ENCODE peak calls at places on chromosomes 3 and 15, in nine cellular contexts. F is left lung, Y is left ventricle myocardium inferior, T is GM12878, O is OCI-LY7, I is psoas muscle, B is body of pancreas, X is esophagus muscularis mucosa, D is spleen. M is an unnamed sample.

GRCh38 chr3:35413483-35413882 is 225.8 kb upstream of the ARPP21 start:
- DNase-seq in B (no peak), O (no peak), T (no peak), I (no peak), X (no peak), Y (no peak), D (no peak), F (no peak), M (no peak)

GRCh38 chr3:120093923-120094775 is at the start of gene GSK3B:
- DNase-seq in T (no peak), O (peak), D (peak), Y (peak), F (peak), I (no peak), B (peak), X (no peak), M (peak)

GRCh38 chr3:133896002-133896761 is 500 bp upstream of the RAB6B start:
- DNase-seq in I (no peak), Y (no peak), X (peak), F (no peak), T (no peak), O (no peak), D (no peak), B (no peak), M (no peak)

GRCh38 chr3:64150527-64151238 is 74.6 kb downstream of the PRICKLE2 start:
- DNase-seq in Y (peak), I (peak), X (no peak), O (no peak), B (peak), F (peak), T (no peak), D (no peak), M (no peak)

GRCh38 chr3:156291269-156292123 is 171.1 kb downstream of the KCNAB1 start:
- DNase-seq in T (no peak), D (peak), X (no peak), B (peak), I (peak), O (no peak), Y (peak), F (no peak), M (no peak)

GRCh38 chr3:84967767-84968581 is 9.2 kb downstream of the CADM2 start:
- DNase-seq in I (no peak), X (no peak), Y (no peak), F (no peak), D (no peak), O (no peak), B (no peak), T (no peak), M (no peak)

GRCh38 chr15:51888593-51889195 is 59.2 kb downstream of the TMOD3 start:
- DNase-seq in B (no peak), Y (no peak), F (no peak), X (no peak), T (no peak), O (peak), I (no peak), D (no peak), M (no peak)

GRCh38 chr3:39383913-39384664 is 919 bp downstream of the SLC25A38 start:
- DNase-seq in I (peak), D (peak), Y (peak), F (peak), T (peak), B (peak), O (peak), X (peak), M (peak)

GRCh38 chr3:168839692-168840091 is 744.0 kb upstream of the GOLIM4 start:
- DNase-seq in F (no peak), X (no peak), T (no peak), D (no peak), O (no peak), I (no peak), B (no peak), Y (no peak), M (no peak)

GRCh38 chr15:29435811-29436210 is 166.2 kb upstream of the NSMCE3 start:
- DNase-seq in Y (no peak), I (no peak), X (peak), F (no peak), O (no peak), D (no peak), T (no peak), B (no peak), M (no peak)

GRCh38 chr3:112334709-112335108 is 1.8 kb downstream of the CD200 start:
- DNase-seq in F (no peak), Y (no peak), B (no peak), X (no peak), D (no peak), O (no peak), T (no peak), I (no peak), M (no peak)

GRCh38 chr15:56469484-56469883 is 4.5 kb upstream of the MNS1 start:
- DNase-seq in D (no peak), T (no peak), F (no peak), B (no peak), X (no peak), I (no peak), Y (no peak), O (no peak), M (no peak)

GRCh38 chr3:41881233-41881821 is 80.6 kb downstream of the ULK4 start:
- DNase-seq in F (no peak), D (no peak), I (no peak), O (peak), X (no peak), T (no peak), B (no peak), Y (no peak), M (no peak)

GRCh38 chr3:22620498-22620897 is 582.6 kb upstream of the UBE2E2 start:
- DNase-seq in I (no peak), Y (no peak), F (no peak), T (no peak), D (no peak), B (no peak), O (no peak), X (no peak), M (no peak)

GRCh38 chr3:51398595-51399310 is 7.7 kb downstream of the RBM15B start:
- DNase-seq in I (no peak), D (no peak), F (no peak), Y (no peak), X (no peak), T (no peak), B (no peak), O (no peak), M (no peak)

GRCh38 chr3:41579861-41580260 is 380.6 kb downstream of the CTNNB1 start:
- DNase-seq in B (no peak), T (no peak), O (no peak), F (no peak), D (no peak), I (no peak), Y (no peak), X (no peak), M (no peak)

GRCh38 chr3:100268156-100268555 is 7.4 kb downstream of the TBC1D23 start:
- DNase-seq in I (no peak), F (no peak), D (no peak), B (no peak), T (no peak), O (no peak), X (no peak), Y (no peak), M (no peak)

GRCh38 chr3:196624907-196625306 is 14.6 kb upstream of the NRROS start:
- DNase-seq in I (peak), F (no peak), D (peak), B (peak), T (no peak), X (no peak), O (no peak), Y (peak), M (no peak)

GRCh38 chr3:175777495-175777894 is 918.4 kb downstream of the NAALADL2 start:
- DNase-seq in Y (no peak), D (no peak), X (no peak), T (no peak), O (no peak), B (no peak), F (no peak), I (no peak), M (no peak)

DNA sequence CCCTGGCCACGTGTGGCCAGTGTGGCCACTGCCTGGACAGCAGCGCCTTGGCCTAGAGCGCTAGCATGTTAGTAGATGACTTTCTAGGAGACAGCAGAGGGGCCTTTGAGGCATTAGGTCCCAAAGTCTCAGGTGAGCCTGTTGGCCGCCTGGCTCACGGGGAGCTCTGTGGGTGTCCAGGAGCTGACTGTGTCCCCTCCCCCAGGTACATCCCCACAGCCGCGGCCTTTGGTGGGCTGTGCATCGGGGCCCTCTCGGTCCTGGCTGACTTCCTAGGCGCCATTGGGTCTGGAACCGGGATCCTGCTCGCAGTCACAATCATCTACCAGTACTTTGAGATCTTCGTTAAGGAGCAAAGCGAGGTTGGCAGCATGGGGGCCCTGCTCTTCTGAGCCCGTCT is 17.0 kb downstream of the SEC61A1 start:
- DNase-seq in B (no peak), F (no peak), Y (no peak), X (peak), O (no peak), D (peak), I (no peak), T (no peak), M (no peak)
- H3K27ac ChIP-seq in B (no peak), F (no peak), Y (no peak), X (no peak), O (no peak), D (no peak), I (no peak), T (no peak), M (no peak)

DNA sequence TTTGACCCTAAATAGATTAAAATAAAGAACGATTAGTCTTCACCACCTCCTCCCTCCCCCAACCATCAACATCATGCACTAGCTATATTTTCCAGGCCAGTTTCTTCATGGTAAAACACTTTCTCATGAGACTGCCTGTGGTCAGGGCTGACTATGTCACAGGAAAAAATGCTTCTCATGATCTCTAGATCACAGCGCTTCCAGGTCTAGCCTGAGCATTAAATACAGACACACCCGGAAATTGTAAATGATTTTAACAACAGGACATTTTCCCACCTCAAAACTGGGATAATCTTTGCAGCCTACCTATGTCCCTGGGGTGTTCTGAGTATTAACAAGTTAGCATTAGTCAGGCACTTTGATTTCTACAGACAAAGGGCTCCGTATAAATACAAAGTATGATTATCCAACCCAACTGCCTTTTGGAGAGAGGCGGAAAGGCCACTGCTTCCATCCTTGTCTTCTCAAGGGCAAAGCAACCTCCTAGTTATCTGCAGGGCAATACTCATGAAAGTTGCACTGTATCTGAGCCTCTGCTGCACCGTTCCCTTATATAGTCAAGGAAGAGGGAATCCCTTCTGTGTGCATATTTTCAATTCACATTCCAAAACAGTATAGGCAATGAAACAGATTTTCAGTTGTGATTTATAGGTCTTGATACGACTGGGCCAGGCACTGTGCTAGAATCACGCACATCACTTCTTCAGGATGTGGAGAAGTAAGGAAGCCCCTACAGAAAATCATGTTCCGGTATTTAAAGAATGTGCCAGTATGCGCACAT is 455.9 kb downstream of the FOXP1 start:
- DNase-seq in B (no peak), D (no peak), I (no peak), Y (no peak), T (no peak), F (no peak), X (no peak), O (peak), M (no peak)
- H3K27ac ChIP-seq in B (peak), D (peak), I (peak), Y (peak), T (no peak), F (peak), X (peak), O (peak), M (peak)

GRCh38 chr3:107525101-107525953 is 2.6 kb downstream of the BBX start:
- DNase-seq in O (peak), T (no peak), F (peak), B (peak), D (peak), I (peak), Y (peak), X (no peak), M (peak)
- H3K27ac ChIP-seq in O (peak), T (peak), F (peak), B (peak), D (peak), I (peak), Y (peak), X (peak), M (peak)

DNA sequence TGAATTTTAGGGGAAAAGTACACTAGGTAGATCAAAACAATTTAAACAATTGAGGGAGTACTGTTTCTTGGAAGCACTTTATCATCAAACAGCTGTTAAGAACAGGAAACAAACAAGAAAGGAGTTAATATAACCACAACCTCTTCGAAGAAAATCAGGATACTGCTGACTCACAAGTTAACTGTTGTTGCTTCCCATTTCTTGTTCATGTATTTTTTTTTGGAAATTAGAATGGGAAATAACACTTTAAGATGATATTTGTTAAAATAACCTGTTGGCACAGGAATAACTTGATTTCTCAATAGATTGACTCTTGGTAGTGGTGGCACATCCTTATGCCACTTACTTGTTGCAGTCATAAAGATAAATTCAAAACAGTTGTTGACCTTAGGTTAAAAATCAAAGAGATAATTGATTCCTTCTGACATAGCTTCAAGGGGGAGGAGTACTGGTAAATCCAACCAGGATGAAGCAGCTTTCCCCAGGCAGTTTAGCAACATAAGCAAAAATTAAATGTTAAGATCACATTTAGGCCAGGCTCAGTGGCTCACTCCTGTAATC is 3.3 kb downstream of the BNIP2 start:
- DNase-seq in B (no peak), F (no peak), D (no peak), I (no peak), O (no peak), X (no peak), T (no peak), Y (no peak), M (no peak)
- H3K27ac ChIP-seq in B (peak), F (peak), D (peak), I (peak), O (peak), X (peak), T (peak), Y (peak), M (no peak)

DNA sequence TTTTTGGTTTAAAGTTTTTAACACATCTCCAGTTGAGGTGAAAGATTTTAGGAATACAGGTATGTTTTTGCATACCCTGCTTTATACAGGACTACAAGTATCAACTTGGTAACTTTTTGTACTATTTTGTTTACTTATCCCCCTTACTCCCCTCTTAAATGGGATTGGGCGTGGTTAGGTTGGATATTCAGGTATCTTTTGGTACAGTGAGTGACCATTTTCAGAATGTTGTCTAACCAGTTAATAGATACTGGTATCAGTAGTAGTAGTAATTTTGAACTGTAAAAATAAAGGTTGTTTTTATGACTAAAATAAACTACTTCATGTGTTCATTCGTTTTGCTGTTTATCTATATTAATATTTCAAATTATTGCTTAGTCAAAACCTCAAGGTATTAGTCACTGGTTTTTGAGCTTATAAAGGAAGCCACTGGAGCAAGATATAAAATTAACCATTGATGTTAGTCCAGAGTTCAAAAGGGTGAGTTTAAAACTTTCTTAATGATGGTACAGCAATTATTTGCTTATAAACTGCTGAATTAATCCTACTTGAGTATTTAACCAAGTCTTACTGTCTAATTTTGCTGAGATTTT is 3.3 kb downstream of the MME start:
- DNase-seq in D (no peak), X (no peak), F (no peak), O (no peak), Y (no peak), B (no peak), T (no peak), I (no peak), M (no peak)
- H3K27ac ChIP-seq in D (no peak), X (no peak), F (no peak), O (no peak), Y (no peak), B (no peak), T (no peak), I (no peak), M (no peak)

GRCh38 chr3:61724801-61725200 is 163.4 kb downstream of the PTPRG start:
- DNase-seq in I (no peak), T (no peak), O (no peak), Y (no peak), F (no peak), D (no peak), X (no peak), B (no peak), M (no peak)

GRCh38 chr3:61727435-61727834 is 166.1 kb downstream of the PTPRG start:
- DNase-seq in F (no peak), Y (no peak), I (no peak), B (no peak), O (no peak), D (no peak), X (no peak), T (no peak), M (no peak)

GRCh38 chr3:61723038-61723437 is 161.7 kb downstream of the PTPRG start:
- DNase-seq in F (no peak), X (no peak), D (no peak), T (no peak), O (no peak), Y (no peak), I (no peak), B (no peak), M (no peak)

GRCh38 chr3:61724183-61724582 is 162.8 kb downstream of the PTPRG start:
- DNase-seq in D (no peak), I (no peak), X (no peak), T (peak), B (no peak), F (no peak), O (no peak), Y (no peak), M (no peak)

DNA sequence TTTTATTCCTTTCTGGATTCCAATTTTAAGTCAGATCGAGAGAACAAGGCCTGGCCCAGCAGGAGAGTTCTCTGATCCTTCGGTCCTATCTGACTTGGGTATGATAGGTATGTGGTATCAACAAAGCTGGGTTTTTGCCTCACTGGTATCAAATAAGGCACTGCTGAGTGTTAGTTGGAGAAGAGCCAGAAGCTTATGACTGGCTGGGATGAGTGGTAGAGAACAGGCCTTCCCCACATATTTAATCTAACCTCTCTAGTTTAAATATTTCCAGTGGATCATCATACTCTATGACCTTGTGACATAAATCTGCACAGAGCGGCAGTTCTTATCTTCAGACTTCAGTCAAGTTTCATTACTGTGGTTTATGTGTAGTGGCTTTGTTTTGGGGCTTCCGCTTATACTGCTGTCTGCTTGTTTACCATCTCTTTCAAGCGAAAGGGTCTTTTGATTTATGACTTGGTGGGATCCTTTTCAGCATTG is 164.5 kb downstream of the PTPRG start:
- DNase-seq in O (no peak), Y (no peak), I (no peak), B (no peak), X (no peak), D (no peak), T (no peak), F (no peak), M (no peak)
- H3K27ac ChIP-seq in O (no peak), Y (peak), I (no peak), B (peak), X (no peak), D (no peak), T (no peak), F (no peak), M (no peak)